ENCODE peak calls at places on chromosomes 6 and 20, in ten cellular contexts. G is ovary, Q is HepG2, H is vagina, S is endothelial cell of umbilical vein, X is body of pancreas, P is uterus, I is spleen, R is breast epithelium, W is IMR-90. K is an unnamed sample.

GRCh38 chr20:58161192-58161591 is 67.3 kb downstream of the ANKRD60 start:
- DNase-seq in S (no peak), I (no peak), X (no peak), Q (no peak), P (no peak), G (no peak), H (no peak), R (no peak), W (no peak), K (no peak)

GRCh38 chr6:137260205-137260604 is 41.0 kb upstream of the IFNGR1 start:
- DNase-seq in I (no peak), G (no peak), W (no peak), S (peak; percentile 34), P (no peak), X (no peak), Q (no peak), H (no peak), R (no peak), K (no peak)

GRCh38 chr20:45823949-45824835 is 2.9 kb downstream of the TNNC2 start:
- DNase-seq in W (no peak), S (peak; percentile 46), R (no peak), H (no peak), P (peak; percentile 43), X (peak; percentile 35), Q (peak; percentile 51), I (peak; percentile 85), G (peak; percentile 73), K (no peak)

GRCh38 chr6:97947841-97948240 is 664.8 kb upstream of the MMS22L start:
- DNase-seq in S (peak; percentile 18), W (peak; percentile 10), Q (peak; percentile 1), X (peak; percentile 81), H (no peak), G (no peak), R (peak; percentile 49), I (no peak), P (no peak), K (peak; percentile 21)

GRCh38 chr20:3323398-3323797 is 84.1 kb downstream of the DNAAF9 start:
- DNase-seq in X (no peak), G (no peak), R (no peak), Q (no peak), S (no peak), H (no peak), I (no peak), W (no peak), P (no peak), K (no peak)

GRCh38 chr6:130864344-130864743 is 37.1 kb downstream of the SMLR1 start:
- DNase-seq in H (no peak), X (no peak), P (no peak), Q (peak; percentile 72), S (no peak), G (no peak), W (no peak), R (no peak), I (no peak), K (peak; percentile 38)

GRCh38 chr20:43459022-43459942 is 1.6 kb downstream of the SRSF6 start:
- DNase-seq in S (peak; percentile 47), Q (no peak), W (peak; percentile 20), I (no peak), P (peak; percentile 20), H (no peak), G (peak; percentile 49), X (no peak), R (no peak), K (no peak)

GRCh38 chr6:4913705-4914411 is 90.0 kb downstream of the RPP40 start:
- DNase-seq in S (peak; percentile 64), W (no peak), P (no peak), Q (no peak), X (no peak), G (no peak), R (no peak), H (no peak), I (no peak), K (no peak)

GRCh38 chr20:53966774-53967398 is 103.5 kb downstream of the BCAS1 start:
- DNase-seq in G (no peak), P (no peak), H (no peak), Q (no peak), I (no peak), R (no peak), X (no peak), S (no peak), W (no peak), K (no peak)

GRCh38 chr6:122126894-122127293 is 272.6 kb upstream of the HSF2 start:
- DNase-seq in I (no peak), P (no peak), Q (no peak), X (no peak), R (no peak), H (no peak), G (no peak), W (no peak), S (no peak), K (no peak)

DNA sequence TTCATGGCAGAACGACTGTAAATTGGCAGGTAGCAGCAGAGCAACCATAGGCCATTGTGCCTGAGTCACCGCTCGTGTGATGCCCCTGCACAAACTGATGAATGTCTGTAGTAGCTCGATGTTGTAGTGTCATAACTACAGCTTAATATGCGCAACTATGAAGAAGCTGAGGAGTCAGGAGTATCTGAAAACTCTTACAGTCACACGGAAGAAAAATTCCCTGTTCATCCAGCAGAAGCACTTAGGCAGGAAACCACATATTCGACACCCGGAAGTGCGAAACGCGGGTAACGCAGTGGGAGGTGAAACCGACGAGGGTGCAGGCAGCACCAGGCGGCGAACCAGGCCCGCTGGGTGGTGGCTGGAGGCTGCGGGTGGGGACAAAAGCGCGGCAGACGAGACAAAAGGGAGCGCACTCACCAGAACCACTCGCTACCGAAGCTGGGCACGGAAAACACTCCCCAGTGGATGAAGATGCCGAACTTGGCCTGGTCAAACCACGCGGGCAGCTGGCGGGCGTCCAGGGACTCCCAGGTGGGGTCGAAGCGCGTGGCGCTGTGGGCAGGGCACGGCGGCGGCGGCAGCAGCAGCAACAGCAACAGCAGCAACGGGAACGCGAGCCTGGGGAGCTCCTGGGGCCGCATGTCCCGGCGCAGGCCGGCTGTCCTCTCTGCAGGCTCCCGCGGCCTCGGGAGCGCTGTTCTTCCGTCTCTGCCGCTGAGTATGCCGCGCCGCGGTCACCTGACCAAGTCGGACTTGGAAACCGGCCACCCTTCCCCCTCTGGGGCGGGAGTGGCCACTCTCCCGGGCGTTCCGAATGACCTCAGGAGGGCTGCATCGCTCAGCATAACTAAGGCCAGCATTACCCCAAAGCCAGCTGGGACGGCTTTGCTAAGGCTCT is at the start of gene FUCA2:
- DNase-seq in H (no peak), R (peak; percentile 67), Q (peak; percentile 87), P (peak; percentile 94), X (peak; percentile 92), G (peak; percentile 96), W (peak; percentile 87), S (peak; percentile 81), I (peak; percentile 94), K (peak; percentile 94)
- TF ChIP-seq POLR2A in H (peak; percentile 30), R (peak; percentile 48), Q (peak; percentile 96), P (peak; percentile 27), X (peak; percentile 94), G (peak; percentile 57), W (peak; percentile 78), S (peak; percentile 88), I (peak; percentile 70), K (peak; percentile 92)

GRCh38 chr6:18515767-18516166 is 128.6 kb downstream of the RNF144B start:
- DNase-seq in R (no peak), S (no peak), P (no peak), Q (no peak), I (no peak), W (no peak), H (no peak), G (no peak), X (no peak), K (no peak)
- H3K27ac ChIP-seq in R (no peak overlapping the region), S (no peak overlapping the region), P (no peak overlapping the region), Q (no peak overlapping the region), I (no peak overlapping the region), W (no peak overlapping the region), H (no peak overlapping the region), G (no peak overlapping the region), X (no peak overlapping the region), K (no peak overlapping the region)

GRCh38 chr6:7325750-7326149 is 12.8 kb upstream of the SSR1 start:
- DNase-seq in P (no peak), Q (no peak), H (no peak), G (no peak), W (no peak), R (no peak), X (no peak), I (no peak), S (no peak), K (no peak)
- H3K4me1 ChIP-seq in P (no peaks in the 10 kb centered on the region), Q (peaks cover 6% of the 10 kb centered on the region), H (no peaks in the 10 kb centered on the region), G (no peaks in the 10 kb centered on the region), W (no peaks in the 10 kb centered on the region), R (no peaks in the 10 kb centered on the region), X (no peaks in the 10 kb centered on the region), I (peaks cover 25% of the 10 kb centered on the region), S (no peaks in the 10 kb centered on the region), K (no peaks in the 10 kb centered on the region)

GRCh38 chr6:69796627-69797390 is at the start of gene LMBRD1:
- DNase-seq in P (peak; percentile 94), X (peak; percentile 99), S (peak; percentile 89), I (peak; percentile 100), Q (peak; percentile 89), H (peak; percentile 97), W (peak; percentile 94), G (peak; percentile 98), R (peak; percentile 96), K (peak; percentile 100)
- TF ChIP-seq POLR2A in P (peak; percentile 14), X (peak; percentile 55), S (no peak), I (peak; percentile 11), Q (peak; percentile 79), H (no peak), W (peak; percentile 46), G (peak; percentile 20), R (no peak), K (no peak)

DNA sequence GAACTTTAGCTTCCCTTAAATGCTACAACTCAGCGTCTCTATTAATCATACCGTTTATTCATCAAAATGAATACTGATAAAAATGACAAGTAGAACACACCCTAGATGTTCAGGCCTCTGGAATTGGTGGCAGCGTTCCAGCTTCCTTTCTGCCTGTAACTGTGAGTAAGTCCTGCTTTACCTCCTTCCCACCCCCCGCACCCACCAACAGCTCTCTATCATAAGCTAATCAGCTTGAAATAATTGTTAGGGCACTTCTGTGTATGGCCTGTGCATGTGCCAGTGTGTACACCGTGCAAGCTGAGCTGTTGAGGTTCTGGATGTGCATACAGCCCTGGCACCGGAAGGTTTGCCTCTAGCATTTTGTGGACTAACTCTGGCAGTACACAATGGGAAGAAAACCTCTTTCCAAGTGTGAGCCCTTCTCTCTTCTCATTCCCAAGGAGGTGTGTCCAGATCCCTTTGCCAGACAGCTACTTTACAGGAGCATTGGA is 1.0 kb upstream of the ADGRG6 start:
- DNase-seq in Q (peak; percentile 52), S (peak; percentile 93), G (no peak), X (peak; percentile 38), H (no peak), W (peak; percentile 71), I (no peak), P (no peak), R (no peak), K (peak; percentile 59)
- H3K27ac ChIP-seq in Q (peak overlapping the region; percentile 84), S (peak overlapping the region; percentile 91), G (no peak overlapping the region), X (peak overlapping the region; percentile 69), H (peak overlapping the region; percentile 73), W (peak overlapping the region; percentile 33), I (no peak overlapping the region), P (no peak overlapping the region), R (no peak overlapping the region), K (peak overlapping the region; percentile 93)

GRCh38 chr6:41675176-41675767 is 37.0 kb downstream of the MDFI start:
- DNase-seq in Q (no peak), X (no peak), I (peak; percentile 45), G (no peak), H (no peak), R (no peak), S (no peak), P (no peak), W (no peak), K (peak; percentile 7)
- H3K4me1 ChIP-seq in Q (peaks cover 9% of the 10 kb centered on the region), X (no peaks in the 10 kb centered on the region), I (no peaks in the 10 kb centered on the region), G (no peaks in the 10 kb centered on the region), H (no peaks in the 10 kb centered on the region), R (no peaks in the 10 kb centered on the region), S (no peaks in the 10 kb centered on the region), P (no peaks in the 10 kb centered on the region), W (no peaks in the 10 kb centered on the region), K (no peaks in the 10 kb centered on the region)